ENCODE peak calls at places on chromosomes 12 and 14, in five cellular contexts. F, L, E, R and S are unnamed samples.

GRCh38 chr12:40152783-40153383 is 47.0 kb upstream of the SLC2A13 start:
- DNase-seq in F (peak; percentile 7), R (no peak), L (peak; percentile 16), E (peak; percentile 30), S (peak; percentile 1)

GRCh38 chr12:12985817-12986408 is 14.2 kb downstream of the HEBP1 start:
- DNase-seq in L (no peak), R (no peak), F (no peak), E (peak; percentile 3), S (no peak)

GRCh38 chr12:31306871-31307270 is 19.1 kb downstream of the SINHCAF start:
- DNase-seq in R (no peak), F (no peak), L (no peak), E (no peak), S (no peak)

GRCh38 chr14:101182476-101182875 is 279.0 kb upstream of the RTL1 start:
- DNase-seq in R (no peak), E (no peak), L (no peak), F (no peak), S (no peak)

GRCh38 chr14:102323102-102323501 is 3.6 kb downstream of the ZNF839 start:
- DNase-seq in L (peak; percentile 24), E (no peak), F (no peak), R (peak; percentile 39), S (no peak)

GRCh38 chr12:115468087-115468510 is 784.1 kb upstream of the TBX3 start:
- DNase-seq in R (no peak), E (no peak), L (no peak), F (no peak), S (no peak)

GRCh38 chr12:59193476-59194050 is 273.3 kb upstream of the LRIG3 start:
- DNase-seq in E (no peak), F (no peak), R (no peak), L (no peak), S (no peak)

GRCh38 chr12:64186789-64187188 is 35.3 kb downstream of the KICS2 start:
- DNase-seq in R (no peak), L (no peak), E (no peak), F (no peak), S (no peak)

GRCh38 chr12:109567296-109567695 is 6.0 kb downstream of the MMAB start:
- DNase-seq in L (no peak), E (no peak), F (no peak), R (no peak), S (no peak)

GRCh38 chr12:107126688-107127481 is 33.5 kb upstream of the CRY1 start:
- DNase-seq in E (no peak), L (peak; percentile 2), F (no peak), R (no peak), S (no peak)

GRCh38 chr12:79546461-79547043 is 144.2 kb downstream of the PAWR start:
- DNase-seq in R (no peak), F (no peak), E (no peak), L (no peak), S (no peak)

GRCh38 chr14:68694516-68695235 is 98.2 kb downstream of the ZFP36L1 start:
- DNase-seq in F (no peak), L (no peak), E (no peak), R (no peak), S (no peak)

GRCh38 chr12:25648460-25648859 is 95.4 kb upstream of the LMNTD1 start:
- DNase-seq in F (no peak), L (no peak), E (no peak), R (peak; percentile 16), S (no peak)

GRCh38 chr12:57844725-57845477 is 1.6 kb downstream of the CTDSP2 start:
- DNase-seq in E (no peak), F (no peak), L (no peak), R (peak; percentile 40), S (no peak)

GRCh38 chr12:133058203-133059125 is 21.2 kb downstream of the ZNF84 start:
- DNase-seq in R (no peak), E (no peak), F (no peak), L (no peak), S (no peak)

GRCh38 chr12:7083125-7083524 is 9.1 kb downstream of the C1R start:
- DNase-seq in F (no peak), R (no peak), E (no peak), L (no peak), S (no peak)